ENCODE peak calls at places on chromosomes 2 and 18, in four cellular contexts. H is activated B cell treated with CpG ODN at 0.5 μM for 24 hours, V is NCI-H1417, O is mucosa of gallbladder. F is an unnamed sample.

GRCh38 chr2:128325665-128326181 is 7.1 kb upstream of the HS6ST1 start:
- DNase-seq in H (no peak), V (no peak), O (no peak), F (no peak)

GRCh38 chr2:235672720-235673119 is 178.9 kb downstream of the AGAP1 start:
- DNase-seq in H (no peak), V (no peak), O (no peak), F (no peak)

GRCh38 chr2:70686577-70687460 is 81.2 kb downstream of the ADD2 start:
- DNase-seq in H (no peak), V (peak; percentile 33), O (no peak), F (no peak)

GRCh38 chr2:68336192-68336591 is 16.4 kb upstream of the CNRIP1 start:
- DNase-seq in H (no peak), V (no peak), O (no peak), F (no peak)

GRCh38 chr18:2913398-2914005 is 66.7 kb downstream of the EMILIN2 start:
- DNase-seq in H (no peak), V (no peak), O (no peak), F (no peak)

GRCh38 chr18:77495079-77495478 is 245.4 kb downstream of the GALR1 start:
- DNase-seq in H (no peak), V (no peak), O (no peak), F (no peak)

GRCh38 chr2:98565941-98566340 is 42.4 kb downstream of the COA5 start:
- DNase-seq in H (no peak), V (no peak), O (no peak), F (no peak)

GRCh38 chr2:240451791-240452470 is 16.5 kb downstream of the GPC1 start:
- DNase-seq in H (no peak), V (no peak), O (no peak), F (peak; percentile 16)

GRCh38 chr2:215831296-215831913 is 181.9 kb downstream of the MREG start:
- DNase-seq in H (no peak), V (no peak), O (no peak), F (no peak)

GRCh38 chr2:14143435-14143834 is 489.1 kb upstream of the LRATD1 start:
- DNase-seq in H (no peak), V (no peak), O (no peak), F (no peak)

F was measured in head of caudate nucleus.